ENCODE peak calls at places on chromosome 16, in eight cellular contexts. M is prostate gland, T is left lung, A is hepatocyte, S is upper lobe of right lung, W is lower lobe of right lung, K is heart left ventricle, L is tibial artery. H is an unnamed sample.

GRCh38 chr16:48564544-48565444 is 45.2 kb downstream of the N4BP1 start:
- DNase-seq in M (no peak), T (no peak), A (no peak), S (no peak), W (no peak), K (no peak), L (no peak), H (no peak)

GRCh38 chr16:54545890-54546476 is 259.4 kb upstream of the IRX3 start:
- DNase-seq in M (no peak), T (no peak), A (no peak), S (no peak), W (no peak), K (no peak), L (no peak), H (no peak)

GRCh38 chr16:68378436-68379415 is 67.9 kb downstream of the PRMT7 start:
- DNase-seq in M (no peak), T (peak), A (no peak), S (no peak), W (no peak), K (no peak), L (no peak), H (no peak)

GRCh38 chr16:74611721-74612120 is 4.8 kb upstream of the GLG1 start:
- DNase-seq in M (no peak), T (no peak), A (no peak), S (no peak), W (no peak), K (no peak), L (no peak), H (no peak)

GRCh38 chr16:4316732-4317461 is 1.0 kb downstream of the GLIS2 start:
- DNase-seq in M (no peak), T (peak), A (peak), S (peak), W (peak), K (no peak), L (peak), H (no peak)

GRCh38 chr16:80174416-80174815 is 366.4 kb upstream of the DYNLRB2 start:
- DNase-seq in M (no peak), T (no peak), A (peak), S (no peak), W (no peak), K (no peak), L (no peak), H (peak)

GRCh38 chr16:4525069-4525468 is 13.5 kb downstream of the CDIP1 start:
- DNase-seq in M (no peak), T (no peak), A (no peak), S (no peak), W (no peak), K (peak), L (no peak), H (no peak)

GRCh38 chr16:30186782-30187555 is 3.6 kb downstream of the CORO1A start:
- DNase-seq in M (peak), T (peak), A (peak), S (peak), W (peak), K (peak), L (peak), H (no peak)

GRCh38 chr16:11470676-11471415 is 115.9 kb downstream of the LITAF start:
- DNase-seq in M (no peak), T (no peak), A (no peak), S (peak), W (no peak), K (no peak), L (peak), H (no peak)

GRCh38 chr16:52498640-52499039 is 48.3 kb downstream of the TOX3 start:
- DNase-seq in M (no peak), T (no peak), A (no peak), S (no peak), W (no peak), K (no peak), L (no peak), H (no peak)

GRCh38 chr16:30053376-30054015 is 12.1 kb upstream of the ALDOA start:
- DNase-seq in M (no peak), T (no peak), A (no peak), S (no peak), W (no peak), K (no peak), L (no peak), H (no peak)

GRCh38 chr16:28865722-28866453 is 2.2 kb downstream of the SH2B1 start:
- DNase-seq in M (no peak), T (no peak), A (no peak), S (no peak), W (no peak), K (no peak), L (no peak), H (no peak)

GRCh38 chr16:24129412-24129918 is 126.7 kb upstream of the CACNG3 start:
- DNase-seq in M (no peak), T (no peak), A (no peak), S (no peak), W (no peak), K (no peak), L (no peak), H (no peak)
- TF ChIP-seq CTCF in M (no peak), T (no peak), A (no peak), S (no peak), W (no peak), K (no peak), L (no peak), H (no peak)

GRCh38 chr16:50282955-50283631 is 16.7 kb downstream of the ADCY7 start:
- DNase-seq in M (no peak), T (peak), A (no peak), S (no peak), W (no peak), K (no peak), L (no peak), H (no peak)

GRCh38 chr16:50280932-50281331 is 14.6 kb downstream of the ADCY7 start:
- DNase-seq in M (no peak), T (peak), A (no peak), S (no peak), W (peak), K (no peak), L (no peak), H (no peak)

GRCh38 chr16:50284131-50284911 is 18.0 kb downstream of the ADCY7 start:
- DNase-seq in M (no peak), T (peak), A (no peak), S (peak), W (peak), K (no peak), L (peak), H (no peak)

GRCh38 chr16:50281391-50282009 is 15.1 kb downstream of the ADCY7 start:
- DNase-seq in M (no peak), T (peak), A (no peak), S (no peak), W (peak), K (no peak), L (no peak), H (no peak)

GRCh38 chr16:50282010-50282538 is 15.7 kb downstream of the ADCY7 start:
- DNase-seq in M (peak), T (peak), A (no peak), S (peak), W (peak), K (peak), L (peak), H (no peak)
- H3K4me3 ChIP-seq in M (no peak), T (no peak), A (no peak), S (peak), W (peak), K (no peak), L (no peak), H (no peak)

DNA sequence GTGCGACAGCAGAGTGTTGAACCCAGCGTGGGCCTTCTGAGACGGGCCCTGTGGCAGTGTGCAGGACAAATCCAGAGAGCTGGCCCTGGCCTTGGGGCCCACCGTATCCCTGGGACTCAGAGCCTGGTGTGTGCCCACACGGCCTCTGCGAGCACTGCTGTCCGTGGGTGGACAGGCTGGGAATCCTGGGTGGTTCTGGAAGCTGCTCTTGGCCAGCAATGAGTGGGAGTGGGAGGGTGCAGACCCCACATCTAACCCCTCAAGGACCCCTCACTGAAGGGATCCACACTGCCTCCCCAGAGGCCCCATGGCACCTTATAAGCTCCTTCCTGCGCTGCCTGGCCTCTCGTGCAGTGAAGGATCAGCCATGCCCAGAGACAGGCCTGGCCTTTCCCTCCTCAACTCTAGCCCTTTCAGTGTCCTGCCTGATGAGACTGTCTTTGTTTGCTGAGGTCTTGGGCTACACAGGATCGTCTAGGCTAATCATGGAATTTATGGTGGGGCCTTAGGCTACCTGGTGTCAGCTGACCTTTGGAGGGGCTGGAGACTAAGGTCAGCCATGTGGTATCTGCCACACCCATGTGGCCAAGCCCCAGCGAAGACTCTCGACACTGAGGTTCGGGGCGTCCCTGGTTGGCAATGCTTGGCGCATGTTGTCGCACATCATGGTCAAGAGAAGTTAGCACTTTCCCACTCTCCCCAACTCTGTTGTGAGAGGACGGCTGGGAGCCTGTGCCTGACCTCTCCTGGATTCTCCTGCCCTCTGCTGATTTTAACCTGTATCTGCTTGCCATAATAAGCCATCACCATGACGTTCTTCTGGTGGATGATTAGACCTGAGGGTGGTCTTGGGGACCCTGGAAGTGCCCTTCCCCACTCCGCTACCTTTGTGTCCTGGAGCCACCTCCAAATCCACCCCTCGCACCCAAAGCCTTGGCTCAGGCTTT is 16.4 kb upstream of the GINS2 start:
- DNase-seq in M (no peak), T (no peak), A (no peak), S (no peak), W (no peak), K (no peak), L (no peak), H (no peak)
- TF ChIP-seq CTCF in M (no peak), T (no peak), A (no peak), S (no peak), W (no peak), K (no peak), L (no peak), H (no peak)

DNA sequence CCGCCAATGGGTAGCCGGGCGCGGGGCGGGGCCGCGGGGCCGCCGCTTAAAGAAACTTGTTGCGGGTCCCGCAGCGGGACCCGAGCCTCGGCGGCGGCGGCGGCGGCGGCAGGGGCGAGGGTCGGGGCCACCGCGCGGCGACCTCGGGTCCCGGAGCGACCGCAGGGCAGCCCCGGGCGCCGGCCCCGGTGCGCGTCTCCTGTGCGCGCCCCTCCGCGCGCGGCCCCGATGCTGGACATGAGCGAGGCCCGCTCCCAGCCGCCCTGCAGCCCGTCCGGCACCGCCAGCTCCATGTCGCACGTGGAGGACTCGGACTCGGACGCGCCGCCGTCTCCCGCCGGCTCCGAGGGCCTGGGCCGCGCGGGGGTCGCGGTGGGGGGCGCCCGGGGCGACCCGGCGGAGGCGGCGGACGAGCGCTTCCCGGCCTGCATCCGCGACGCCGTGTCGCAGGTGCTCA is at the start of gene SOX8:
- DNase-seq in M (no peak), T (no peak), A (peak), S (no peak), W (no peak), K (no peak), L (no peak), H (no peak)
- H3K4me3 ChIP-seq in M (peak), T (peak), A (peak), S (peak), W (peak), K (peak), L (peak), H (peak)

GRCh38 chr16:83968483-83968865 is 430 bp downstream of the NECAB2 start:
- DNase-seq in M (no peak), T (no peak), A (peak), S (no peak), W (peak), K (no peak), L (no peak), H (no peak)

GRCh38 chr16:83968891-83969672 is 1.0 kb downstream of the NECAB2 start:
- DNase-seq in M (no peak), T (peak), A (no peak), S (no peak), W (peak), K (no peak), L (no peak), H (no peak)

GRCh38 chr16:83966153-83966696 is 1.8 kb upstream of the NECAB2 start:
- DNase-seq in M (no peak), T (no peak), A (no peak), S (no peak), W (peak), K (no peak), L (no peak), H (no peak)

GRCh38 chr16:83967091-83967490 is 953 bp upstream of the NECAB2 start:
- DNase-seq in M (no peak), T (no peak), A (no peak), S (no peak), W (no peak), K (no peak), L (no peak), H (no peak)

DNA sequence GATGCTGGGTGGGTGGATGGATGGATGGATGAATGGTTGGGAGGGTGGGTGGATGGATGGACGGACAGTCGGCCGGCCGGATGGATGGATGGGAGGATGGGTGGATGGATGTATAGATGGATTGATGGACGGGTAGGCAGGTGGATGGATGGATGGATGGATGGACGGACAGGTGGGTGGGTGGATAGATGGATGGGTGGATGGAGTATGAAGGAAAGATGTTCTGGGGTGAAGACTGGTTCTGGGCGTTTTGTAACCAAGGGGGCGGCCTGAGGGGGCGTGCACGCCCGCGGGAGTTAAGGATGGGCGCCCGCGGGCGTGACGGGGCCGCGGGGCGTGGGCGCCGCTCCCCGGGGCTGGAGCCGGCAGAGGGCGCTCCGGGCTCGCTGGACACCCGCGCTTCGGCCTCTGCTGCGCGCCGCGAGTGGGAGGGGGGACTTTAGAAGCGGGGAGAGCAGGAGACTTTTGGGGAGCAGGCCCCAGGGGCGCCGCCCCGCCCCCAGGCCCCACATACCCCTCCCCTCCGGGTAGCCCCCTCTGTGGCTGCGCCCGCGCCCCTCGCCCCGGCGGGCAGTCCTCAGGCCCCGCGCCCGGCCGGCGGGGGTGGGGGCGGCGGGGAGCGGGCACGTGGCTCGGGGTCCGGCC is at the start of gene NECAB2:
- DNase-seq in M (no peak), T (peak), A (peak), S (no peak), W (peak), K (peak), L (no peak), H (no peak)
- TF ChIP-seq CTCF in M (peak), T (peak), A (peak), S (peak), W (peak), K (peak), L (peak), H (peak)

GRCh38 chr16:89357055-89357454 is 133.3 kb downstream of the ANKRD11 start:
- DNase-seq in M (no peak), T (no peak), A (no peak), S (peak), W (no peak), K (no peak), L (no peak), H (no peak)
- H3K4me3 ChIP-seq in M (no peak), T (no peak), A (no peak), S (no peak), W (no peak), K (no peak), L (no peak), H (no peak)

GRCh38 chr16:22077700-22078313 is 14.5 kb upstream of the VWA3A start:
- DNase-seq in M (peak), T (no peak), A (peak), S (no peak), W (no peak), K (peak), L (peak), H (no peak)
- TF ChIP-seq CTCF in M (peak), T (peak), A (peak), S (peak), W (peak), K (peak), L (peak), H (peak)

DNA sequence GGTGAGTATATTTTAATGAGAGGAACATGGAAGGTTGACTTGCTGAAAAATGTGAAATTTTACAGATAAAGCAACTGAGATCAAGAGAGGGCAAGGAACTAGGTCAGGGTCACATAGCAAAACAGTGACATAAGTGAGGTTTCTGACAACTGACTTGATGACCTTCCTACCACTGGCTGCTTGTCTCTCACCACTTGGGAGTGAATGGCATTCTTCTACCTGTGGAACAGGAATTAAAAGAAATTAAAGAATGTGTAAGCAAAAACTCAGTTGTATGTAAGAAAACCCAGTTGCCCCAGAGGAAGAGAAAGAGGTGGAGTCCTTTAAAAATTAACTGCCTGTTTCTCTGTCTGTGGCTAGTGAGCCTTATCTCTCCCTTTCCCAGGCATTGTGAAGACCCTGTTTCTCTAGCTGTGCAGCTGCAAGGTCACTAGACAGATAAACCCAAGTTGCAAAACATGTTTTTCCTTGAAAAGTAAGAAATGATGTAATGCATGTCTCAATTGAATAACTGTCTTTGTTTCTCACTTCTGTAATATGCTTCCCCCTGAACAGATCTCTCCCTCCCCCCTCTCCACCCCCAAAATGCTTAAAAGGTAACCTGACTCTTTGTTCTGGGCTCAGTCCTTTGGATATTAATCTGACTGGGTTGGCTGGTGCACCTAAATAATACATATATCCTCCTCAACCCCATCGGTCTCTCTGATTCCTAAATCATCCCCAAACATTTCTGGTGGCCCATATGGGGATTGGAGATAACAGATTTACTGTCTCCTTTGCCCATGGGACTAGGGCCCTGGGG is 23.4 kb downstream of the ACSM1 start:
- DNase-seq in M (no peak), T (no peak), A (no peak), S (no peak), W (no peak), K (no peak), L (no peak), H (no peak)
- H3K4me3 ChIP-seq in M (peak), T (no peak), A (no peak), S (peak), W (peak), K (peak), L (no peak), H (no peak)

GRCh38 chr16:87671715-87672270 is 69.5 kb downstream of the JPH3 start:
- DNase-seq in M (no peak), T (peak), A (no peak), S (no peak), W (no peak), K (no peak), L (no peak), H (no peak)

GRCh38 chr16:87669672-87670071 is 67.4 kb downstream of the JPH3 start:
- DNase-seq in M (no peak), T (peak), A (no peak), S (no peak), W (no peak), K (no peak), L (no peak), H (no peak)

GRCh38 chr16:87667946-87668345 is 65.6 kb downstream of the JPH3 start:
- DNase-seq in M (no peak), T (peak), A (no peak), S (no peak), W (no peak), K (no peak), L (no peak), H (no peak)

GRCh38 chr16:87674405-87674804 is 72.1 kb downstream of the JPH3 start:
- DNase-seq in M (no peak), T (no peak), A (no peak), S (no peak), W (no peak), K (no peak), L (no peak), H (no peak)

DNA sequence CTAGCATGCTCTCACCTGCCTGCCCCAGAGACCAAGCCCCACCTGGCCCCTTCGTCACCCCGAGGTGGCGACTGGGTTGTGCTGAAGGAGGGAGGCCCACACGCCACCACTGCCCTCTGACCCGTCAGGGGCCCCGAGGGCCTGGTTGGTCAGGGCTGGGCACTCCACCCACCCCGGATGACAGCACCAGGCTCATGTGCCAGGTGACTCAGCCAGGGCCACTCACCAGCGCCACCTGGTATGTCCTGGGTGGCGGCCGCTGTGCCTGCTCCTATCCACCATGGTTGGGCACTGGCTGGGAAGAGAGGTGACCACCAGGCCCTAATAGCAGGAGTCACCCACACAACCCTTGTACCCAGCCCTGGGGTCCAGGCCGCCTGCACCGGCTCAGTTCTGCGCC is 68.9 kb downstream of the JPH3 start:
- DNase-seq in M (no peak), T (peak), A (no peak), S (no peak), W (no peak), K (no peak), L (no peak), H (no peak)
- TF ChIP-seq CTCF in M (no peak), T (no peak), A (no peak), S (no peak), W (no peak), K (no peak), L (no peak), H (no peak)